ENCODE peak calls at places on chromosome 2, in five cellular contexts. I is A673, M is heart right ventricle, Q is tibial nerve, G is heart left ventricle. H is an unnamed sample. For H3K36me3 and H3K27me3, the result is how much of the 10 kb centered on the place peaks cover.

GRCh38 chr2:46512185-46512584 is 32.8 kb downstream of the TMEM247 start:
- DNase-seq in I (no peak), M (no peak), Q (no peak), G (no peak), H (no peak)

GRCh38 chr2:199348871-199349270 is 108.9 kb downstream of the SATB2 start:
- DNase-seq in I (no peak), M (no peak), Q (no peak), G (no peak), H (no peak)

GRCh38 chr2:224263571-224264043 is 138.3 kb downstream of the FAM124B start:
- DNase-seq in I (no peak), M (no peak), Q (no peak), G (no peak), H (no peak)

GRCh38 chr2:43127941-43128561 is 98.4 kb downstream of the ZFP36L2 start:
- DNase-seq in I (no peak), M (no peak), Q (no peak), G (peak), H (no peak)

GRCh38 chr2:239703834-239704233 is 303.0 kb upstream of the HDAC4 start:
- DNase-seq in I (no peak), M (no peak), Q (no peak), G (no peak), H (no peak)

GRCh38 chr2:241314181-241314932 is 1.1 kb downstream of the HDLBP start:
- DNase-seq in I (no peak), M (no peak), Q (no peak), G (no peak), H (no peak)

GRCh38 chr2:239440511-239440959 is 39.7 kb upstream of the HDAC4 start:
- DNase-seq in I (no peak), M (no peak), Q (peak), G (no peak), H (no peak)

GRCh38 chr2:17442334-17442733 is 75.9 kb downstream of the RAD51AP2 start:
- DNase-seq in I (peak), M (no peak), Q (no peak), G (no peak), H (no peak)

GRCh38 chr2:65545818-65546217 is 113.4 kb upstream of the SPRED2 start:
- DNase-seq in I (no peak), M (no peak), Q (no peak), G (no peak), H (no peak)

GRCh38 chr2:196059491-196059960 is 9.1 kb downstream of the DNAH7 start:
- DNase-seq in I (peak), M (no peak), Q (no peak), G (no peak), H (no peak)

GRCh38 chr2:239626971-239627598 is 226.3 kb upstream of the HDAC4 start:
- DNase-seq in I (peak), M (no peak), Q (no peak), G (no peak), H (no peak)

GRCh38 chr2:55017428-55017827 is 32.8 kb downstream of the RTN4 start:
- DNase-seq in I (no peak), M (no peak), Q (no peak), G (no peak), H (no peak)

GRCh38 chr2:172972005-172972619 is 103.5 kb upstream of the MAP3K20 start:
- DNase-seq in I (peak), M (peak), Q (no peak), G (peak), H (peak)

GRCh38 chr2:160060297-160060696 is 2.1 kb downstream of the PLA2R1 start:
- DNase-seq in I (no peak), M (no peak), Q (no peak), G (no peak), H (no peak)

GRCh38 chr2:180742809-180743208 is 237.6 kb upstream of the UBE2E3 start:
- DNase-seq in I (no peak), M (no peak), Q (no peak), G (no peak), H (peak)

GRCh38 chr2:61272421-61273070 is 110.6 kb downstream of the C2orf74 start:
- DNase-seq in I (no peak), M (no peak), Q (no peak), G (no peak), H (no peak)

GRCh38 chr2:6784299-6784698 is 81.4 kb downstream of the CMPK2 start:
- DNase-seq in I (peak), M (no peak), Q (no peak), G (no peak), H (no peak)

GRCh38 chr2:128304715-128305554 is 13.7 kb downstream of the HS6ST1 start:
- DNase-seq in I (peak), M (peak), Q (peak), G (peak), H (peak)

GRCh38 chr2:235170536-235171510 is 219.0 kb downstream of the SH3BP4 start:
- DNase-seq in I (peak), M (no peak), Q (no peak), G (no peak), H (peak)

GRCh38 chr2:114517580-114517979 is 75.1 kb downstream of the DPP10 start:
- DNase-seq in I (no peak), M (no peak), Q (no peak), G (no peak), H (no peak)

GRCh38 chr2:180161415-180161814 is 154.3 kb upstream of the CWC22 start:
- DNase-seq in I (peak), M (no peak), Q (no peak), G (no peak), H (no peak)

GRCh38 chr2:235713244-235713643 is 219.4 kb downstream of the AGAP1 start:
- DNase-seq in I (no peak), M (no peak), Q (no peak), G (no peak), H (no peak)

GRCh38 chr2:153420394-153420793 is 58.2 kb downstream of the RPRM start:
- DNase-seq in I (no peak), M (no peak), Q (no peak), G (no peak), H (no peak)

GRCh38 chr2:134348239-134348638 is 94.4 kb downstream of the MGAT5 start:
- DNase-seq in I (no peak), M (no peak), Q (no peak), G (no peak), H (peak)

GRCh38 chr2:85222792-85223191 is 89.6 kb downstream of the TCF7L1 start:
- DNase-seq in I (no peak), M (no peak), Q (no peak), G (no peak), H (no peak)

GRCh38 chr2:75481041-75481836 is 79.5 kb downstream of the EVA1A start:
- DNase-seq in I (peak), M (no peak), Q (no peak), G (no peak), H (peak)

GRCh38 chr2:178417916-178418315 is 33.1 kb downstream of the PRKRA start:
- DNase-seq in I (no peak), M (no peak), Q (no peak), G (no peak), H (no peak)

GRCh38 chr2:9821805-9822445 is 21.3 kb upstream of the TAF1B start:
- DNase-seq in I (no peak), M (no peak), Q (no peak), G (no peak), H (no peak)

GRCh38 chr2:135490381-135490780 is 40.6 kb downstream of the ZRANB3 start:
- DNase-seq in I (no peak), M (no peak), Q (no peak), G (no peak), H (no peak)

GRCh38 chr2:102891261-102891660 is 129.4 kb downstream of the TMEM182 start:
- DNase-seq in I (no peak), M (no peak), Q (no peak), G (no peak), H (no peak)

GRCh38 chr2:26472821-26473655 is 4.9 kb downstream of the OTOF start:
- DNase-seq in I (no peak), M (no peak), Q (no peak), G (no peak), H (no peak)

GRCh38 chr2:105393373-105394055 is 5.3 kb downstream of the FHL2 start:
- DNase-seq in I (no peak), M (no peak), Q (peak), G (peak), H (no peak)

GRCh38 chr2:36536776-36537175 is 61.2 kb downstream of the FEZ2 start:
- DNase-seq in I (no peak), M (no peak), Q (no peak), G (no peak), H (no peak)
- H3K36me3 ChIP-seq in I (under half), M (under half), Q (under half), G (half or more), H (half or more)

GRCh38 chr2:236916181-236916580 is 169.5 kb upstream of the COPS8 start:
- DNase-seq in I (no peak), M (no peak), Q (no peak), G (no peak), H (no peak)
- H3K27me3 ChIP-seq in I (under half), M (under half), Q (under half), G (under half), H (under half)

GRCh38 chr2:71143782-71144181 is 13.3 kb downstream of the MPHOSPH10 start:
- DNase-seq in I (no peak), M (no peak), Q (no peak), G (no peak), H (no peak)
- H3K36me3 ChIP-seq in I (half or more), M (half or more), Q (under half), G (half or more), H (half or more)

GRCh38 chr2:218036371-218036770 is 32.7 kb upstream of the RUFY4 start:
- DNase-seq in I (no peak), M (no peak), Q (no peak), G (no peak), H (peak)
- H3K27me3 ChIP-seq in I (under half), M (under half), Q (under half), G (under half), H (under half)

GRCh38 chr2:231221761-231222160 is 23.3 kb downstream of the ARMC9 start:
- DNase-seq in I (no peak), M (no peak), Q (no peak), G (no peak), H (no peak)

GRCh38 chr2:231219289-231219688 is 20.9 kb downstream of the ARMC9 start:
- DNase-seq in I (peak), M (no peak), Q (no peak), G (no peak), H (no peak)

GRCh38 chr2:231213931-231214642 is 15.7 kb downstream of the ARMC9 start:
- DNase-seq in I (no peak), M (no peak), Q (no peak), G (no peak), H (no peak)

GRCh38 chr2:231222318-231223000 is 24.0 kb downstream of the ARMC9 start:
- DNase-seq in I (no peak), M (no peak), Q (no peak), G (no peak), H (peak)

DNA sequence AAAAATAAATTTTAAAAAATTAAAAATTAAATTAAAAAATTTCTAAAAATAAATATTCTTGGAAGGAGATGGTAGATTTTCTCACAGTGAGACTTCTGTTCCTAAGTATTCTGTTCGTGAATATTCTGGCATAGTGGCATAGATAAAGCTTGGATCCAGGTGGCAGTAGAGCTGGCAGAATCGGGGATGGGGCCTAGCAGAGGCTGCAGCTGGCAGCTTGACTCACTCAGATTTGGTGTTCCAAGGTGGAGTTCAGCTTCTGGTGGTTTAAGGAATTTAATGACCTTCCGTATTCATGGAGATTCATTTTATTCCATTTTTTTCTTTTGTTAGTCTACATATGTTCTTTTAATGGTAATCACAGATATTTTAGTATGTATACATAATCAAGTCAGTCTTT is 19.9 kb downstream of the ARMC9 start:
- DNase-seq in I (no peak), M (no peak), Q (no peak), G (no peak), H (no peak)
- H3K36me3 ChIP-seq in I (under half), M (under half), Q (under half), G (half or more), H (under half)

GRCh38 chr2:70888389-70888924 is 47.2 kb upstream of the ATP6V1B1 start:
- DNase-seq in I (no peak), M (no peak), Q (no peak), G (no peak), H (no peak)

GRCh38 chr2:70887550-70888229 is 48.0 kb upstream of the ATP6V1B1 start:
- DNase-seq in I (peak), M (peak), Q (no peak), G (no peak), H (no peak)

GRCh38 chr2:70887208-70887549 is 48.5 kb upstream of the ATP6V1B1 start:
- DNase-seq in I (no peak), M (no peak), Q (no peak), G (no peak), H (no peak)

GRCh38 chr2:70888925-70889715 is 46.6 kb upstream of the ATP6V1B1 start:
- DNase-seq in I (no peak), M (peak), Q (no peak), G (no peak), H (no peak)

GRCh38 chr2:70886541-70886987 is 49.1 kb upstream of the ATP6V1B1 start:
- DNase-seq in I (no peak), M (no peak), Q (no peak), G (no peak), H (no peak)
- H3K27me3 ChIP-seq in I (under half), M (half or more), Q (half or more), G (half or more), H (under half)

DNA sequence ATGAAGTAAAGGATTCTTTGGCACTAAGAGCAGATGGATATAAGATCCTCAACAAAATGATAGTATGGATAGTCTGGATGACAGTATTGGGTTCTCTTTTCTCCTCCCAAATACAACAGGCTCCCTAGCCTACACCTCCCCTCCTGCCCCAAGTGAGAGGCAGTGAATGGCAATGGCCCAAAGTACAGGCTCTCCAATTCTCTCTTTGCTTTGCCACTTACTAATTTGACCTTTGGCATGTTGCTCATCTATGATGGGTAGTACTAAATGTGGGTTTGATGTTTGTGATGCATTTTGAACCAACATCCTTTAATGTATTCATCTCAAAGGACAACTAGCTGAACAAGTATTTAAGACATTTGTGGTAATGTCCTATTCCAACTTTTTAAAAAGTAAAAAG is 65.9 kb downstream of the EIF5B start:
- DNase-seq in I (no peak), M (no peak), Q (no peak), G (no peak), H (no peak)
- H3K36me3 ChIP-seq in I (half or more), M (half or more), Q (under half), G (half or more), H (half or more)